ENCODE peak calls at places on chromosome 16, in four cellular contexts. B is foreskin fibroblast, Y is A549, X is cardiac fibroblast. V is an unnamed sample.

GRCh38 chr16:27286446-27286845 is 17.9 kb upstream of the NSMCE1 start:
- DNase-seq in Y (peak; percentile 73), X (peak; percentile 97), B (peak; percentile 96), V (peak; percentile 57)

GRCh38 chr16:84368327-84368996 is at the start of gene ATP2C2:
- DNase-seq in Y (no peak), X (no peak), B (no peak), V (peak; percentile 91)

GRCh38 chr16:72986011-72986410 is 61.9 kb downstream of the ZFHX3 start:
- DNase-seq in Y (no peak), B (peak; percentile 68), X (peak; percentile 79), V (no peak)

GRCh38 chr16:84371553-84371865 is 3.2 kb downstream of the ATP2C2 start:
- DNase-seq in B (no peak), X (no peak), Y (no peak), V (no peak)

GRCh38 chr16:69893086-69893485 is 58.0 kb upstream of the CLEC18A start:
- DNase-seq in Y (no peak), B (no peak), X (no peak), V (no peak)

GRCh38 chr16:53852678-53853077 is 148.7 kb downstream of the FTO start:
- DNase-seq in X (peak; percentile 45), Y (no peak), B (no peak), V (no peak)

GRCh38 chr16:24141466-24141865 is 114.7 kb upstream of the CACNG3 start:
- DNase-seq in X (no peak), B (no peak), Y (no peak), V (no peak)

GRCh38 chr16:28130099-28131088 is 66.9 kb upstream of the GSG1L start:
- DNase-seq in Y (no peak), X (no peak), B (no peak), V (no peak)

GRCh38 chr16:22220076-22220453 is 14.0 kb downstream of the EEF2K start:
- DNase-seq in Y (no peak), X (no peak), B (peak; percentile 62), V (no peak)

GRCh38 chr16:3074860-3075545 is 9.6 kb downstream of the IL32 start:
- DNase-seq in Y (no peak), X (no peak), B (no peak), V (no peak)

GRCh38 chr16:68005786-68006286 is 6.6 kb upstream of the DPEP2 start:
- DNase-seq in B (peak; percentile 56), Y (no peak), X (no peak), V (no peak)

GRCh38 chr16:70715860-70716357 is 30.1 kb upstream of the MTSS2 start:
- DNase-seq in Y (no peak), B (peak; percentile 45), X (peak; percentile 31), V (no peak)

GRCh38 chr16:67105251-67105650 is 4.5 kb upstream of the PHAF1 start:
- DNase-seq in Y (no peak), X (no peak), B (no peak), V (no peak)

GRCh38 chr16:57257455-57258070 is 12.5 kb downstream of the ARL2BP start:
- DNase-seq in B (no peak), X (no peak), Y (no peak), V (no peak)

GRCh38 chr16:58222532-58223316 is 24.8 kb upstream of the CSNK2A2 start:
- DNase-seq in Y (peak; percentile 19), B (peak; percentile 53), X (peak; percentile 8), V (peak; percentile 78)

GRCh38 chr16:73058221-73058615 is 10.3 kb upstream of the ZFHX3 start:
- DNase-seq in X (peak; percentile 46), B (peak; percentile 81), Y (no peak), V (peak; percentile 64)

GRCh38 chr16:53872248-53873221 is 168.6 kb downstream of the FTO start:
- DNase-seq in Y (no peak), X (peak; percentile 75), B (peak; percentile 70), V (no peak)

GRCh38 chr16:57446530-57447141 is 549 bp downstream of the CIAPIN1 start:
- DNase-seq in X (peak; percentile 48), B (peak; percentile 44), Y (peak; percentile 29), V (peak; percentile 11)

GRCh38 chr16:24526701-24527470 is 12.5 kb upstream of the RBBP6 start:
- DNase-seq in B (no peak), X (no peak), Y (no peak), V (no peak)

GRCh38 chr16:8676160-8676547 is 1.7 kb downstream of the ABAT start:
- DNase-seq in Y (no peak), X (no peak), B (no peak), V (no peak)

GRCh38 chr16:67562526-67562917 is at the start of gene CTCF:
- DNase-seq in Y (peak; percentile 84), B (peak; percentile 95), X (peak; percentile 81), V (peak; percentile 88)

GRCh38 chr16:56362706-56363105 is 62.6 kb downstream of the AMFR start:
- DNase-seq in X (no peak), B (no peak), Y (no peak), V (no peak)

GRCh38 chr16:67546761-67547422 is 15.4 kb upstream of the CTCF start:
- DNase-seq in B (peak; percentile 88), Y (peak; percentile 73), X (peak; percentile 66), V (peak; percentile 87)

GRCh38 chr16:8937803-8938202 is 25.9 kb downstream of the USP7 start:
- DNase-seq in B (no peak), X (no peak), Y (no peak), V (no peak)

GRCh38 chr16:9901-10665 is 43.3 kb downstream of the POLR3K start:
- DNase-seq in B (no peak), Y (peak; percentile 22), X (no peak), V (no peak)

GRCh38 chr16:1530349-1530882 is 3.0 kb upstream of the TMEM204 start:
- DNase-seq in B (no peak), X (no peak), Y (no peak), V (no peak)

GRCh38 chr16:9072806-9073341 is 18.6 kb upstream of the HAPSTR1 start:
- DNase-seq in X (peak; percentile 90), Y (no peak), B (peak; percentile 89), V (no peak)

GRCh38 chr16:87274808-87275207 is 42.4 kb downstream of the C16orf95 start:
- DNase-seq in B (peak; percentile 25), X (no peak), Y (no peak), V (no peak)

GRCh38 chr16:9545500-9546437 is 454.3 kb downstream of the HAPSTR1 start:
- DNase-seq in B (no peak), X (no peak), Y (no peak), V (no peak)

GRCh38 chr16:17358846-17359245 is 111.9 kb downstream of the XYLT1 start:
- DNase-seq in B (peak; percentile 33), X (peak; percentile 30), Y (no peak), V (no peak)

GRCh38 chr16:51156836-51157235 is 5.8 kb upstream of the SALL1 start:
- DNase-seq in B (no peak), X (no peak), Y (no peak), V (no peak)

GRCh38 chr16:70685061-70685937 is 554 bp downstream of the MTSS2 start:
- DNase-seq in X (no peak), B (no peak), Y (no peak), V (peak; percentile 43)

GRCh38 chr16:26433807-26434206 is 632.9 kb upstream of the C16orf82 start:
- DNase-seq in Y (no peak), B (no peak), X (no peak), V (no peak)

GRCh38 chr16:1510941-1511351 is 17.8 kb downstream of the TELO2 start:
- DNase-seq in B (no peak), Y (no peak), X (no peak), V (no peak)

GRCh38 chr16:88810166-88810867 is 1.4 kb downstream of the APRT start:
- DNase-seq in Y (no peak), X (peak; percentile 12), B (peak; percentile 38), V (no peak)
- TF ChIP-seq CTCF in Y (no peak), X (no peak), B (no peak), V (no peak)

DNA sequence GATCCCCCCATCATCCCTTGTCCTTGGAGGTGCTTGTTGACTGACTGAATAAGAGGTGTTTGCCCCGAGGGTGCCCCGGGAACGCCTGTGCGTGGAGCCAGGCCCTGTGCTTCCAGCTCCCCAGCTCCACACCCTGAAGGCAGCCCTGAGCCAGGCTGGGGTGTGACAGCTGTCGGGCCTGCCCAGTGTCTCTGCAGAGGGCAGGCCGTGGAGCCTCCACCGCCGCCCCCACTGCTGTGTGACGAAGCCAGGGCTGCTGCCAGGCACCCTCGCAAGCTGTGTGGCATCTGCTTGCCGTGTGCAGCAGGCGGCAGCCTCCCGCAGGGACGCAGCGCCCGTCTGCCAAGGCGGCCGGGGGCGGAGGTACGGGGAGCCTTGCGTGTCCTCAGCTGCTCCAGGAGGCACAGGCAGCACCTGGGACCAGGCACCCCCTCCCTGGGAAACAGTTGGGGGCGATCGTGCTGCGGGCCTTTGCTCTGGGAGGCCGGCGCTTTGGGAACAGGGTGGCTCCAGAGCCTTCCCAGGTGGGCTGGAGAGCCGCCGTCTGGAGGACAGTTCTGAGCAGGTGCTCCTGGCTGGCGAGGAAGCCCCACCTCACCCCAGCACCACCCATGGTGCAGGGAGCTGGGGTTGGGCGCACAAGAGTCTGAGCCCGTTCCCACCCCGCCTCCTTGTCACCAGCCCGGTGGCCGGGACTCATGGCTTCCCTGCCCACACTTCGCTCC is 26.6 kb downstream of the GSE1 start:
- DNase-seq in X (no peak), B (peak; percentile 42), Y (no peak), V (no peak)
- TF ChIP-seq CTCF in X (no peak), B (no peak), Y (no peak), V (no peak)

GRCh38 chr16:19245326-19245925 is 40.1 kb upstream of the CLEC19A start:
- DNase-seq in B (no peak), X (no peak), Y (no peak), V (no peak)
- TF ChIP-seq CTCF in B (no peak), X (no peak), Y (no peak), V (no peak)

DNA sequence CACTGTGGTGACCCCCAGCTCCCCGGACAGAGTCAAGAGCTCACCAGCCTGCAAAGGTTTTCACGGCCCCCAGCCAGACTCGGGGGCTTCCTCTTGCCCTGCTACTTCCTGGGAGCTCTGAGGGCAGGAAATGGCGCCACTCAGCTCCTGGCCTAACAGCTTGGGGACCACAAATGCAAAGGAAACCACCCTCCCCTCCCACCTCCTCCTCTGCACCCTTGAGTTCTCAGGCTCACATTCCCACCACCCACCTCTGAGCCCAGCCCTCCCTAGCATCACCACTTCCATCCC is 373 bp upstream of the SPN start:
- DNase-seq in Y (no peak), B (no peak), X (no peak), V (no peak)
- TF ChIP-seq CTCF in Y (no peak), B (no peak), X (no peak), V (no peak)

GRCh38 chr16:5502467-5502869 is 404.9 kb upstream of the EEF2KMT start:
- DNase-seq in Y (peak; percentile 17), B (peak; percentile 1), X (no peak), V (peak; percentile 46)
- TF ChIP-seq CTCF in Y (peak; percentile 39), B (peak; percentile 5), X (no peak), V (peak; percentile 45)

GRCh38 chr16:75225678-75226515 is 7.1 kb downstream of the CTRB1 start:
- DNase-seq in X (no peak), Y (no peak), B (no peak), V (no peak)

GRCh38 chr16:75225092-75225491 is 6.3 kb downstream of the CTRB1 start:
- DNase-seq in X (no peak), B (no peak), Y (no peak), V (no peak)

GRCh38 chr16:75228143-75228976 is 9.6 kb downstream of the CTRB1 start:
- DNase-seq in Y (no peak), B (no peak), X (no peak), V (no peak)

GRCh38 chr16:75227361-75228142 is 8.8 kb downstream of the CTRB1 start:
- DNase-seq in Y (no peak), B (no peak), X (no peak), V (no peak)

GRCh38 chr16:75226550-75227360 is 8.0 kb downstream of the CTRB1 start:
- DNase-seq in X (no peak), B (no peak), Y (no peak), V (no peak)
- TF ChIP-seq CTCF in X (no peak), B (no peak), Y (no peak), V (no peak)

GRCh38 chr16:12191102-12191501 is 214.6 kb downstream of the SNX29 start:
- DNase-seq in B (no peak), Y (no peak), X (no peak), V (no peak)
- TF ChIP-seq CTCF in B (no peak), Y (no peak), X (no peak), V (no peak)